ENCODE peak calls at places on chromosomes 4 and X, in ten cellular contexts. One of them, this sample, is unnamed.

GRCh38 chr4:185817403-185817818 is 5.4 kb upstream of the SORBS2 start:
- DNase-seq in neural crest cell: no peak
- DNase-seq in AG04449: no peak
- DNase-seq in foreskin fibroblast: no peak
- DNase-seq in OCI-LY7: no peak
- DNase-seq in osteocyte: no peak
- DNase-seq in A549: no peak
- DNase-seq in stomach: peak
- DNase-seq in gastrocnemius medialis: no peak
- DNase-seq in mammary epithelial cell: no peak
- DNase-seq in this sample: no peak

GRCh38 chr4:23135792-23136645 is 443.3 kb downstream of the GBA3 start:
- DNase-seq in neural crest cell: peak
- DNase-seq in AG04449: no peak
- DNase-seq in foreskin fibroblast: peak
- DNase-seq in OCI-LY7: peak
- DNase-seq in osteocyte: no peak
- DNase-seq in A549: peak
- DNase-seq in stomach: no peak
- DNase-seq in gastrocnemius medialis: no peak
- DNase-seq in mammary epithelial cell: peak
- DNase-seq in this sample: peak

GRCh38 chr4:173509031-173510001 is 20.7 kb downstream of the HAND2 start:
- DNase-seq in neural crest cell: peak
- DNase-seq in AG04449: no peak
- DNase-seq in foreskin fibroblast: peak
- DNase-seq in OCI-LY7: no peak
- DNase-seq in osteocyte: peak
- DNase-seq in A549: no peak
- DNase-seq in stomach: no peak
- DNase-seq in gastrocnemius medialis: no peak
- DNase-seq in mammary epithelial cell: no peak
- DNase-seq in this sample: no peak

GRCh38 chr4:4860803-4861591 is 1.5 kb downstream of the MSX1 start:
- DNase-seq in neural crest cell: no peak
- DNase-seq in AG04449: no peak
- DNase-seq in foreskin fibroblast: no peak
- DNase-seq in OCI-LY7: no peak
- DNase-seq in osteocyte: no peak
- DNase-seq in A549: no peak
- DNase-seq in stomach: no peak
- DNase-seq in gastrocnemius medialis: no peak
- DNase-seq in mammary epithelial cell: no peak
- DNase-seq in this sample: no peak

GRCh38 chr4:45438047-45438446 is 685.8 kb downstream of the GABRG1 start:
- DNase-seq in neural crest cell: no peak
- DNase-seq in AG04449: no peak
- DNase-seq in foreskin fibroblast: no peak
- DNase-seq in OCI-LY7: no peak
- DNase-seq in osteocyte: no peak
- DNase-seq in A549: no peak
- DNase-seq in stomach: no peak
- DNase-seq in gastrocnemius medialis: no peak
- DNase-seq in mammary epithelial cell: peak
- DNase-seq in this sample: no peak

GRCh38 chr4:107349266-107349665 is 313.2 kb upstream of the DKK2 start:
- DNase-seq in neural crest cell: no peak
- DNase-seq in AG04449: peak
- DNase-seq in foreskin fibroblast: peak
- DNase-seq in OCI-LY7: no peak
- DNase-seq in osteocyte: no peak
- DNase-seq in A549: no peak
- DNase-seq in stomach: no peak
- DNase-seq in gastrocnemius medialis: no peak
- DNase-seq in mammary epithelial cell: no peak
- DNase-seq in this sample: no peak

GRCh38 chr4:122777846-122778501 is 45.5 kb downstream of the BBS12 start:
- DNase-seq in neural crest cell: no peak
- DNase-seq in AG04449: peak
- DNase-seq in foreskin fibroblast: peak
- DNase-seq in OCI-LY7: no peak
- DNase-seq in osteocyte: no peak
- DNase-seq in A549: no peak
- DNase-seq in stomach: no peak
- DNase-seq in gastrocnemius medialis: no peak
- DNase-seq in mammary epithelial cell: no peak
- DNase-seq in this sample: peak

GRCh38 chrX:45110494-45110893 is 90.2 kb downstream of the DIPK2B start:
- DNase-seq in neural crest cell: no peak
- DNase-seq in AG04449: no peak
- DNase-seq in foreskin fibroblast: no peak
- DNase-seq in OCI-LY7: no peak
- DNase-seq in osteocyte: no peak
- DNase-seq in A549: no peak
- DNase-seq in stomach: no peak
- DNase-seq in gastrocnemius medialis: no peak
- DNase-seq in mammary epithelial cell: no peak
- DNase-seq in this sample: no peak

GRCh38 chrX:73214366-73215094 is at the start of gene NAP1L2:
- DNase-seq in neural crest cell: peak
- DNase-seq in AG04449: no peak
- DNase-seq in foreskin fibroblast: no peak
- DNase-seq in OCI-LY7: no peak
- DNase-seq in osteocyte: no peak
- DNase-seq in A549: peak
- DNase-seq in stomach: no peak
- DNase-seq in gastrocnemius medialis: no peak
- DNase-seq in mammary epithelial cell: peak
- DNase-seq in this sample: no peak

GRCh38 chr4:94507708-94508107 is 56.0 kb downstream of the PDLIM5 start:
- DNase-seq in neural crest cell: no peak
- DNase-seq in AG04449: no peak
- DNase-seq in foreskin fibroblast: peak
- DNase-seq in OCI-LY7: no peak
- DNase-seq in osteocyte: no peak
- DNase-seq in A549: no peak
- DNase-seq in stomach: no peak
- DNase-seq in gastrocnemius medialis: peak
- DNase-seq in mammary epithelial cell: peak
- DNase-seq in this sample: no peak

GRCh38 chr4:42262701-42263490 is 110.4 kb upstream of the BEND4 start:
- DNase-seq in neural crest cell: no peak
- DNase-seq in AG04449: no peak
- DNase-seq in foreskin fibroblast: no peak
- DNase-seq in OCI-LY7: no peak
- DNase-seq in osteocyte: no peak
- DNase-seq in A549: no peak
- DNase-seq in stomach: no peak
- DNase-seq in gastrocnemius medialis: no peak
- DNase-seq in mammary epithelial cell: no peak
- DNase-seq in this sample: no peak

DNA sequence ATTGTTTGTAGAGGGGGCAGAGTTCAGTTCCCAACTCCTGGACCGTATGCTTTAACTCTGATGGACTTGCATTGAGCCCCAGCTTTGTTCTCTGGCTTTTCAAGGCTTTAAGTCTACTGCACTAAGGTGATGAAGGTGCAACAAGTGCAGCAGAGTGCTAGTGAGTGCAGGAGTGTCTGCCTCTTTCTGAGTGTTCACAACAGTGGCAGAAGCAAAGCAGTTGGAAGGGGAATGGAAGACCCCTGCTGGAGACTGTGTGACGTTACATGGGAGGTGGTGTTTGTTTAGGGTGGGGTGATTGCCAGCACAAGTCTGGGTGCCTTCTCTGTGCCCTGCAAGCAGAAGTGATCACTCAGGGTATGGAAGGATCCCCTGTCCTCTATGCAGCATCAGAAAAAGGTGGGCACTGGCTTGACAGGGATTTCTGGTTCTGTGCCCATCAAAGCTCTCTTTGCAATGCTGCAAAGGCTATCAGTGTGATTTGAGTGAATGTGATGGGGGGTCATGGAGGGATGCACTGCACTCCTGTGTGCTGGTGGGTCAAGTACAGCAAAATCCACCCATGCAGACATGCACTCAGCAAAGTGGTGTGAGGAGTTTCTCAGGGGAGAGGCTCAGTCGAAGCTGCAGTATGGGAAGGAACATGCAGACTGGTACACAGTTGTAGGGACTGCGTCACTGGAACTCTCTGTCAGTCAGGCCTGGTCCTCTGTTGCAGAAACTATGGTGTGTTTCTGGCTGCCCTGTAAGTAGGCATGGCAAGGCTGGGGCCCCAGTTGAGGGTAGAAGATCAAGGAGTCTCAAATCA is 70.9 kb upstream of the UGT2B7 start:
- DNase-seq in neural crest cell: peak
- DNase-seq in AG04449: no peak
- DNase-seq in foreskin fibroblast: no peak
- DNase-seq in OCI-LY7: peak
- DNase-seq in osteocyte: no peak
- DNase-seq in A549: no peak
- DNase-seq in stomach: no peak
- DNase-seq in gastrocnemius medialis: no peak
- DNase-seq in mammary epithelial cell: no peak
- DNase-seq in this sample: no peak
- TF ChIP-seq CTCF in neural crest cell: peak
- TF ChIP-seq CTCF in AG04449: no peak
- TF ChIP-seq CTCF in foreskin fibroblast: no peak
- TF ChIP-seq CTCF in OCI-LY7: peak
- TF ChIP-seq CTCF in osteocyte: peak
- TF ChIP-seq CTCF in A549: peak
- TF ChIP-seq CTCF in stomach: no peak
- TF ChIP-seq CTCF in gastrocnemius medialis: no peak
- TF ChIP-seq CTCF in mammary epithelial cell: peak
- TF ChIP-seq CTCF in this sample: no peak

DNA sequence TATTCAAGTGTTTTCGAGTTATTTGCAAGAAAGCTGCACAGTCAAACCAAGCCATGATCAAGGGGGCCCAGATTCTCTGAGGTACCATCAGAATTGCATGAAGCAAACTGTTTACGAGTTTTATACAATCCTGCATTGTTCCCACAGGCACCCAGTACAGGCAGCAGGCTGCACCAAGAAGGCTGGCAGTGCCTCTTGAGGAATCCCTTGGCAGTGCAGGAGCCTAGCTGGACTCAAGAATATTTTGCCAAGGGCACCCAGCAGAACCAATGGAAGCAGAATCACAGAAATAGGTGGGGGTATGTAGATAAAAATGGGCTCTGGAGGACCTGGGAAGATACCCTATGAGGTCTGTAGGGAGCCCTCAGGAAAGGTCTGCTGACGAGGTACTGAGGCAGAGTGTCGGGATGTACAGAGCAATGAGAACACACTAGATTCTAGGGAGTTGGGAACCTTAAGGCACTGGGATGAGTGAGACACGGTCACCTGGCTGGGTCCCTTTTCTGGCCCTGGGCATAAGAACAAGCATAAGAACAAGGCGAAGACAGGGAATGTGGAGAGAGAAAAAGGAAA is 2.5 kb upstream of the PLP1 start:
- DNase-seq in neural crest cell: no peak
- DNase-seq in AG04449: no peak
- DNase-seq in foreskin fibroblast: peak
- DNase-seq in OCI-LY7: peak
- DNase-seq in osteocyte: no peak
- DNase-seq in A549: peak
- DNase-seq in stomach: no peak
- DNase-seq in gastrocnemius medialis: no peak
- DNase-seq in mammary epithelial cell: peak
- DNase-seq in this sample: no peak
- TF ChIP-seq CTCF in neural crest cell: no peak
- TF ChIP-seq CTCF in AG04449: peak
- TF ChIP-seq CTCF in foreskin fibroblast: peak
- TF ChIP-seq CTCF in OCI-LY7: peak
- TF ChIP-seq CTCF in osteocyte: peak
- TF ChIP-seq CTCF in A549: peak
- TF ChIP-seq CTCF in stomach: no peak
- TF ChIP-seq CTCF in gastrocnemius medialis: no peak
- TF ChIP-seq CTCF in mammary epithelial cell: peak
- TF ChIP-seq CTCF in this sample: peak

DNA sequence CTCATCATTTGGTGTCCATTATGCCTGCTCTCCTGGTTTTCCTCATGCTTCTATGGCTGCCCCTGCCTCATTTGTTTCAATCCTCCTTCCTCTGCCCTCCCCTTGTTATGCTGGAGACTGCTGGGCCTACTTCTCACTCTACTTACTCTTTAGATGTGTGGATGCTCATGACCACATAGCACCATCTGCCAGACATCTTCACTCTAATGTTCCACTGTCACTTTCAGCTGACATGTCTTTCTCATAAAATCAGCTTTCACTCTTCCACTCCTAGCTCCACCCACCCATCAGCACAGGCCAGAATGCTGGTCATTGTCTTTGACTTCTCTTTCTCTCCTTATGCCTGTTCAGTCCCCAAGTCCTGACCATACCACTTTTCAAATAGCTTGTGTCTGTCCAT is 86.8 kb downstream of the REPS2 start:
- DNase-seq in neural crest cell: no peak
- DNase-seq in AG04449: no peak
- DNase-seq in foreskin fibroblast: no peak
- DNase-seq in OCI-LY7: no peak
- DNase-seq in osteocyte: no peak
- DNase-seq in A549: no peak
- DNase-seq in stomach: no peak
- DNase-seq in gastrocnemius medialis: no peak
- DNase-seq in mammary epithelial cell: no peak
- DNase-seq in this sample: no peak
- TF ChIP-seq CTCF in neural crest cell: no peak
- TF ChIP-seq CTCF in AG04449: no peak
- TF ChIP-seq CTCF in foreskin fibroblast: no peak
- TF ChIP-seq CTCF in OCI-LY7: no peak
- TF ChIP-seq CTCF in osteocyte: no peak
- TF ChIP-seq CTCF in A549: no peak
- TF ChIP-seq CTCF in stomach: no peak
- TF ChIP-seq CTCF in gastrocnemius medialis: no peak
- TF ChIP-seq CTCF in mammary epithelial cell: no peak
- TF ChIP-seq CTCF in this sample: no peak

GRCh38 chr4:116180056-116180690 is 905.2 kb downstream of the TRAM1L1 start:
- DNase-seq in neural crest cell: no peak
- DNase-seq in AG04449: no peak
- DNase-seq in foreskin fibroblast: no peak
- DNase-seq in OCI-LY7: peak
- DNase-seq in osteocyte: no peak
- DNase-seq in A549: peak
- DNase-seq in stomach: no peak
- DNase-seq in gastrocnemius medialis: no peak
- DNase-seq in mammary epithelial cell: peak
- DNase-seq in this sample: no peak
- TF ChIP-seq CTCF in neural crest cell: peak
- TF ChIP-seq CTCF in AG04449: no peak
- TF ChIP-seq CTCF in foreskin fibroblast: no peak
- TF ChIP-seq CTCF in OCI-LY7: peak
- TF ChIP-seq CTCF in osteocyte: peak
- TF ChIP-seq CTCF in A549: peak
- TF ChIP-seq CTCF in stomach: no peak
- TF ChIP-seq CTCF in gastrocnemius medialis: no peak
- TF ChIP-seq CTCF in mammary epithelial cell: peak
- TF ChIP-seq CTCF in this sample: no peak

This sample was measured in AG09319.